ENCODE peak calls at places on chromosomes 12 and 14, in nine cellular contexts. One of them, this sample, is unnamed.

GRCh38 chr12:103334447-103334846 is 161.3 kb downstream of the C12orf42 start:
- DNase-seq in AG04450: no peak
- DNase-seq in GM12865: no peak
- DNase-seq in AG09309: no peak
- DNase-seq in esophagus squamous epithelium: no peak
- DNase-seq in activated T-helper 1 cell treated with Interleukin-2 at 50 U/mL for 16 hours: no peak
- DNase-seq in CD8-positive, alpha-beta memory T cell: no peak
- DNase-seq in AG04449: no peak
- DNase-seq in sigmoid colon: no peak
- DNase-seq in this sample: no peak

GRCh38 chr14:69241577-69241976 is 18.4 kb upstream of the GALNT16 start:
- DNase-seq in GM12865: no peak
- DNase-seq in AG04449: no peak
- DNase-seq in sigmoid colon: no peak
- DNase-seq in CD8-positive, alpha-beta memory T cell: no peak
- DNase-seq in esophagus squamous epithelium: no peak
- DNase-seq in AG09309: no peak
- DNase-seq in AG04450: no peak
- DNase-seq in activated T-helper 1 cell treated with Interleukin-2 at 50 U/mL for 16 hours: no peak
- DNase-seq in this sample: no peak

GRCh38 chr14:102878174-102878969 is 44.1 kb upstream of the AMN start:
- DNase-seq in GM12865: no peak
- DNase-seq in AG09309: no peak
- DNase-seq in AG04449: no peak
- DNase-seq in CD8-positive, alpha-beta memory T cell: no peak
- DNase-seq in AG04450: no peak
- DNase-seq in esophagus squamous epithelium: no peak
- DNase-seq in sigmoid colon: no peak
- DNase-seq in activated T-helper 1 cell treated with Interleukin-2 at 50 U/mL for 16 hours: no peak
- DNase-seq in this sample: no peak

GRCh38 chr12:9745191-9745590 is 12.3 kb upstream of the CLECL1 start:
- DNase-seq in AG09309: no peak
- DNase-seq in AG04450: no peak
- DNase-seq in activated T-helper 1 cell treated with Interleukin-2 at 50 U/mL for 16 hours: no peak
- DNase-seq in CD8-positive, alpha-beta memory T cell: no peak
- DNase-seq in sigmoid colon: no peak
- DNase-seq in AG04449: no peak
- DNase-seq in GM12865: no peak
- DNase-seq in esophagus squamous epithelium: no peak
- DNase-seq in this sample: no peak

GRCh38 chr12:62210422-62210821 is 49.8 kb upstream of the USP15 start:
- DNase-seq in AG04449: no peak
- DNase-seq in sigmoid colon: no peak
- DNase-seq in CD8-positive, alpha-beta memory T cell: peak; percentile 55
- DNase-seq in activated T-helper 1 cell treated with Interleukin-2 at 50 U/mL for 16 hours: no peak
- DNase-seq in esophagus squamous epithelium: no peak
- DNase-seq in GM12865: peak; percentile 47
- DNase-seq in AG04450: no peak
- DNase-seq in AG09309: peak; percentile 10
- DNase-seq in this sample: no peak

GRCh38 chr14:94405481-94405880 is 17.1 kb upstream of the SERPINA1 start:
- DNase-seq in CD8-positive, alpha-beta memory T cell: no peak
- DNase-seq in AG09309: no peak
- DNase-seq in AG04449: no peak
- DNase-seq in activated T-helper 1 cell treated with Interleukin-2 at 50 U/mL for 16 hours: no peak
- DNase-seq in GM12865: no peak
- DNase-seq in AG04450: no peak
- DNase-seq in sigmoid colon: no peak
- DNase-seq in esophagus squamous epithelium: no peak
- DNase-seq in this sample: no peak

GRCh38 chr12:105317942-105318614 is 12.4 kb upstream of the C12orf75 start:
- DNase-seq in activated T-helper 1 cell treated with Interleukin-2 at 50 U/mL for 16 hours: no peak
- DNase-seq in esophagus squamous epithelium: no peak
- DNase-seq in sigmoid colon: no peak
- DNase-seq in AG09309: peak; percentile 27
- DNase-seq in AG04450: no peak
- DNase-seq in AG04449: no peak
- DNase-seq in GM12865: no peak
- DNase-seq in CD8-positive, alpha-beta memory T cell: no peak
- DNase-seq in this sample: no peak

GRCh38 chr12:108099778-108100177 is 29.3 kb upstream of the WSCD2 start:
- DNase-seq in activated T-helper 1 cell treated with Interleukin-2 at 50 U/mL for 16 hours: no peak
- DNase-seq in AG04450: no peak
- DNase-seq in AG09309: no peak
- DNase-seq in GM12865: no peak
- DNase-seq in CD8-positive, alpha-beta memory T cell: no peak
- DNase-seq in esophagus squamous epithelium: no peak
- DNase-seq in AG04449: no peak
- DNase-seq in sigmoid colon: no peak
- DNase-seq in this sample: no peak

GRCh38 chr14:92397140-92397815 is 74.3 kb downstream of the SLC24A4 start:
- DNase-seq in AG04450: no peak
- DNase-seq in esophagus squamous epithelium: no peak
- DNase-seq in activated T-helper 1 cell treated with Interleukin-2 at 50 U/mL for 16 hours: no peak
- DNase-seq in GM12865: no peak
- DNase-seq in AG04449: no peak
- DNase-seq in CD8-positive, alpha-beta memory T cell: no peak
- DNase-seq in sigmoid colon: no peak
- DNase-seq in AG09309: peak; percentile 28
- DNase-seq in this sample: no peak

GRCh38 chr12:1796515-1797010 is 23.8 kb upstream of the LRTM2 start:
- DNase-seq in GM12865: peak; percentile 67
- DNase-seq in AG04449: no peak
- DNase-seq in esophagus squamous epithelium: no peak
- DNase-seq in AG09309: no peak
- DNase-seq in CD8-positive, alpha-beta memory T cell: peak; percentile 68
- DNase-seq in AG04450: no peak
- DNase-seq in activated T-helper 1 cell treated with Interleukin-2 at 50 U/mL for 16 hours: no peak
- DNase-seq in sigmoid colon: no peak
- DNase-seq in this sample: peak; percentile 52

GRCh38 chr12:120496353-120497340 is 734 bp downstream of the DYNLL1 start:
- DNase-seq in GM12865: peak; percentile 58
- DNase-seq in AG09309: no peak
- DNase-seq in activated T-helper 1 cell treated with Interleukin-2 at 50 U/mL for 16 hours: peak; percentile 26
- DNase-seq in AG04449: no peak
- DNase-seq in esophagus squamous epithelium: no peak
- DNase-seq in sigmoid colon: peak; percentile 84
- DNase-seq in CD8-positive, alpha-beta memory T cell: peak; percentile 78
- DNase-seq in AG04450: no peak
- DNase-seq in this sample: peak; percentile 34

This sample was measured in GM19239.